ENCODE peak calls at places on chromosomes 11 and 22, in six cellular contexts. P is transverse colon, S is GM23338, D is suprapubic skin, G is sigmoid colon, N is SK-N-SH. W is an unnamed sample.

GRCh38 chr22:45832180-45832579 is 144.8 kb downstream of the WNT7B start:
- DNase-seq in N (no peak), P (no peak), D (no peak), G (no peak), S (peak; percentile 67), W (no peak)

GRCh38 chr11:125262825-125263218 is 98.3 kb downstream of the PKNOX2 start:
- DNase-seq in D (no peak), N (no peak), G (no peak), P (no peak), S (no peak), W (no peak)

GRCh38 chr22:37154925-37155712 is 5.4 kb upstream of the IL2RB start:
- DNase-seq in P (no peak), S (no peak), G (no peak), D (no peak), N (no peak), W (no peak)

GRCh38 chr11:8267831-8268529 is 4.3 kb upstream of the LMO1 start:
- DNase-seq in S (peak; percentile 65), D (peak; percentile 57), G (peak; percentile 44), N (peak; percentile 82), P (no peak), W (no peak)

GRCh38 chr22:31838917-31839316 is 85.1 kb downstream of the DEPDC5 start:
- DNase-seq in S (no peak), G (no peak), N (no peak), P (no peak), D (no peak), W (no peak)

GRCh38 chr11:122671270-122671906 is 15.9 kb downstream of the UBASH3B start:
- DNase-seq in N (no peak), S (no peak), P (no peak), D (no peak), G (no peak), W (no peak)

GRCh38 chr22:21009638-21010425 is 5.1 kb upstream of the P2RX6 start:
- DNase-seq in G (no peak), D (no peak), N (no peak), P (peak; percentile 35), S (peak; percentile 83), W (peak; percentile 48)

GRCh38 chr22:17121235-17122195 is at the start of gene TMEM121B:
- DNase-seq in N (peak; percentile 95), G (peak; percentile 76), D (no peak), S (peak; percentile 98), P (peak; percentile 47), W (peak; percentile 50)

GRCh38 chr11:1559103-1559951 is 12.7 kb downstream of the DUSP8 start:
- DNase-seq in D (peak; percentile 93), P (peak; percentile 91), N (peak; percentile 52), S (peak; percentile 84), G (peak; percentile 99), W (peak; percentile 94)

GRCh38 chr11:111229604-111230003 is 15.9 kb upstream of the POU2AF2 start:
- DNase-seq in S (no peak), D (no peak), P (no peak), G (no peak), N (no peak), W (no peak)

GRCh38 chr11:132093861-132094260 is 723.4 kb downstream of the NTM start:
- DNase-seq in P (no peak), D (no peak), G (no peak), S (no peak), N (no peak), W (no peak)

GRCh38 chr11:31355817-31356216 is 13.7 kb downstream of the DCDC1 start:
- DNase-seq in D (no peak), G (no peak), S (no peak), P (no peak), N (no peak), W (no peak)

GRCh38 chr11:69427337-69427736 is 54.1 kb upstream of the LINC01488 start:
- DNase-seq in D (no peak), P (no peak), N (no peak), G (peak; percentile 61), S (no peak), W (no peak)

GRCh38 chr11:61392991-61393595 is 706 bp downstream of the TMEM216 start:
- DNase-seq in G (no peak), S (peak; percentile 43), D (no peak), P (no peak), N (peak; percentile 52), W (no peak)

GRCh38 chr11:27084407-27084985 is 43.9 kb downstream of the BBOX1 start:
- DNase-seq in P (no peak), N (no peak), S (peak; percentile 19), G (no peak), D (no peak), W (no peak)

GRCh38 chr11:9731256-9731655 is 67.4 kb downstream of the SWAP70 start:
- DNase-seq in P (no peak), D (no peak), G (no peak), S (no peak), N (no peak), W (no peak)

GRCh38 chr11:45606514-45607024 is 58.9 kb downstream of the CHST1 start:
- DNase-seq in S (peak; percentile 93), P (no peak), G (no peak), N (peak; percentile 38), D (no peak), W (no peak)

GRCh38 chr11:132311703-132312102 is 941.3 kb downstream of the NTM start:
- DNase-seq in N (peak; percentile 10), P (no peak), G (no peak), S (no peak), D (no peak), W (no peak)

GRCh38 chr11:119415966-119416365 is 7.0 kb downstream of the THY1 start:
- DNase-seq in D (no peak), P (no peak), N (no peak), G (no peak), S (no peak), W (no peak)

GRCh38 chr11:86805873-86806310 is 5.5 kb downstream of the PRSS23 start:
- DNase-seq in N (no peak), G (no peak), D (no peak), P (no peak), S (peak; percentile 17), W (no peak)

GRCh38 chr11:92357344-92357743 is 132.7 kb downstream of the FAT3 start:
- DNase-seq in G (no peak), S (no peak), N (no peak), P (no peak), D (no peak), W (no peak)

GRCh38 chr11:3609416-3610265 is 32.2 kb downstream of the ART5 start:
- DNase-seq in D (no peak), P (no peak), S (peak; percentile 76), N (peak; percentile 75), G (no peak), W (no peak)

GRCh38 chr11:17651681-17652080 is 67.7 kb upstream of the MYOD1 start:
- DNase-seq in D (no peak), G (no peak), S (no peak), P (no peak), N (no peak), W (no peak)

GRCh38 chr22:40511604-40512003 is 124.9 kb downstream of the MRTFA start:
- DNase-seq in D (no peak), G (no peak), S (no peak), N (no peak), P (no peak), W (no peak)

GRCh38 chr11:112881461-112881860 is 79.8 kb upstream of the NCAM1 start:
- DNase-seq in G (peak; percentile 83), P (peak; percentile 31), S (peak; percentile 88), N (peak; percentile 95), D (peak; percentile 61), W (peak; percentile 49)

GRCh38 chr11:123561046-123561781 is 93.2 kb downstream of the SCN3B start:
- DNase-seq in N (peak; percentile 83), D (no peak), P (no peak), S (peak; percentile 65), G (no peak), W (peak; percentile 49)

DNA sequence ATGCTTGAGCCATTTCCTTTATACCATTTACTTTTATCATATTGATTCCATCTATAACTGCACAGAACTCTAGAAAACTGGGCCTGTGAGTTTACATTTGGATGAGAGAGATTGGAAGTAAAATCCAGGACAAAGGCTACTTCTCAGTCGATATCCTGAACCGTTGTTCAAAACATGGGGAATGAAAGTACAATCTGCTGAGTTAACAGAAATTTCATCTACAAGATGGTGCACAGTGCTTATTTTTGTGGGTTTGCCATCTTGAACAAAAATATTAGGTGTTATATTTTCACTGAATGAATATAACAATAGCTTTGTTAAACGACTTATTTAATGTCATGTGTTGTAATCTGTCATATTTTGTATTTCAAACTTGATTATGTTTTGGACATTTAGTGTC is 622.6 kb downstream of the LUZP2 start:
- DNase-seq in N (no peak), D (no peak), S (no peak), G (no peak), P (no peak), W (no peak)
- H3K36me3 ChIP-seq in N (no peaks in the 10 kb centered on the region), D (no peaks in the 10 kb centered on the region), S (no peaks in the 10 kb centered on the region), G (no peaks in the 10 kb centered on the region), P (no peaks in the 10 kb centered on the region), W (no peaks in the 10 kb centered on the region)

GRCh38 chr11:36500315-36500721 is 9.8 kb downstream of the TRAF6 start:
- DNase-seq in S (no peak), P (peak; percentile 16), G (no peak), D (no peak), N (no peak), W (no peak)
- TF ChIP-seq POLR2AphosphoS5 in S (no peak), P (no peak), G (no peak), D (no peak), N (no peak), W (no peak)

DNA sequence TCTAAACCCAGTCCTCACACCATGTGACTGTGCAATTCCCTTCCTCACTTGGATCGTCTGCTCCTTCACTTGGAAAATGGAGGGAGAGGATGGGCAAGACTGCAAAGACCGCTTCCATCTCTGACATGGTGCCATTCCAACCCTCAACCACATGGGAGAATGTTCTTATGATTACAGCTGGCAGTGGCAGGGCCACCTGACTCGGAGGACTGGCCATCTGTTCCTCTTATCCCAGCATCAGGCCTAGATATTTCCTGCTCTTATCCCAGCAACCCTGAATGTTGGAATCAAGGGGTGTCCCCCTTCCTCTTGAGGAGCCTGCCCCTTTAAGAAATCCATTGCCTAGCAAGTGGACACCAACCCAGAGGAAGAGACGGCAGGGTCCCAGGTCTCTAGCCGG is 15.4 kb downstream of the DSCAML1 start:
- DNase-seq in P (no peak), D (no peak), N (peak; percentile 60), G (no peak), S (no peak), W (no peak)
- H3K36me3 ChIP-seq in P (no peaks in the 10 kb centered on the region), D (no peaks in the 10 kb centered on the region), N (no peaks in the 10 kb centered on the region), G (no peaks in the 10 kb centered on the region), S (no peaks in the 10 kb centered on the region), W (no peaks in the 10 kb centered on the region)

GRCh38 chr22:50531546-50532352 is 1.9 kb upstream of the TYMP start:
- DNase-seq in S (peak; percentile 76), P (peak; percentile 84), G (peak; percentile 92), D (peak; percentile 92), N (peak; percentile 90), W (peak; percentile 84)
- TF ChIP-seq POLR2AphosphoS5 in S (no peak), P (no peak), G (peak; percentile 42), D (no peak), N (peak; percentile 15), W (peak; percentile 75)

DNA sequence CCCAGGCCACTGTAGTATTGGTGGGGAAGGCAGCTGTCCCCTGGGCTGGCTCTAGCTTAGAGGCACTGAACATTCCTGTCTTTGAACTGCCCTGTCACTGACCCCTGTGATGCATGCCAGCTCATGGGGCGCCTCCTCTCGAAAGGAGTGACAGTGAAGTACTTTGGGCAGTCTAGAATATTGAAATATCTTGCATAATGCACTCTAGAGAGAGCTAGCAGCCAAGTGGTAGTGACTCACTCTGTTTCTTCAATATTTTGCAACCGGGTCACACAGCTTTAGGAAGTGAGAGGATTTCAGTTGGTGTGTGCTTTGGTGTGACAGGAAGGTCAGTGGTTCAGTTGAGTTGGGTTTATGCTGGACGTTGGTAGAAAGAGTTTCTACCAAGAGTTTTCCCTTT is 35.5 kb upstream of the ST14 start:
- DNase-seq in N (no peak), D (peak; percentile 84), P (peak; percentile 28), G (peak; percentile 86), S (no peak), W (peak; percentile 44)
- H3K36me3 ChIP-seq in N (peaks cover 65% of the 10 kb centered on the region), D (peaks cover 46% of the 10 kb centered on the region), P (no peaks in the 10 kb centered on the region), G (peaks cover 25% of the 10 kb centered on the region), S (peaks cover 53% of the 10 kb centered on the region), W (peaks cover 70% of the 10 kb centered on the region)

W was measured in stomach.